ENCODE peak calls at places on chromosomes 4 and X, in eight cellular contexts. O is choroid plexus epithelial cell, F is SW 1271, M is anterior cingulate cortex, R is tibial nerve, A is endodermal cell, G is NCI-H1436, H is head of caudate nucleus. L is an unnamed sample.
A peak's percentile ranks its signal among the peaks of the same experiment; 100 is the strongest.

GRCh38 chrX:154351183-154352011 is 23.0 kb downstream of the FLNA start:
- DNase-seq in O (no peak), A (no peak), F (no peak), R (no peak), G (no peak), M (no peak), H (no peak), L (no peak)

GRCh38 chr4:16120720-16121119 is 36.9 kb upstream of the PROM1 start:
- DNase-seq in R (no peak), A (peak; percentile 62), O (no peak), F (no peak), G (no peak), H (no peak), M (no peak), L (no peak)

GRCh38 chrX:119062750-119063374 is 9.9 kb upstream of the CT47C1 start:
- DNase-seq in O (peak; percentile 49), A (peak; percentile 45), F (no peak), R (no peak), H (no peak), G (no peak), M (no peak), L (no peak)

GRCh38 chr4:8459867-8460453 is 19.4 kb downstream of the TRMT44 start:
- DNase-seq in H (no peak), M (no peak), O (no peak), A (peak; percentile 65), R (no peak), G (no peak), F (no peak), L (no peak)

GRCh38 chr4:82268050-82268825 is 105.6 kb downstream of the HNRNPD start:
- DNase-seq in G (peak; percentile 65), M (peak; percentile 24), F (peak; percentile 44), R (peak; percentile 47), A (peak; percentile 79), O (peak; percentile 77), H (peak; percentile 42), L (peak; percentile 93)

GRCh38 chrX:7062276-7062675 is 85.2 kb upstream of the STS start:
- DNase-seq in G (no peak), F (no peak), A (no peak), R (no peak), O (peak; percentile 56), H (no peak), M (no peak), L (no peak)

GRCh38 chr4:183403486-183403885 is 41.0 kb upstream of the CDKN2AIP start:
- DNase-seq in G (no peak), H (no peak), F (no peak), M (no peak), A (no peak), R (no peak), O (no peak), L (no peak)

GRCh38 chr4:183407128-183407585 is 37.3 kb upstream of the CDKN2AIP start:
- DNase-seq in F (peak; percentile 52), O (peak; percentile 69), M (peak; percentile 62), H (peak; percentile 78), G (peak; percentile 75), R (peak; percentile 88), A (peak; percentile 98), L (peak; percentile 92)

GRCh38 chr4:109967798-109968520 is 55.3 kb downstream of the EGF start:
- DNase-seq in G (no peak), O (peak; percentile 23), M (no peak), R (no peak), A (no peak), F (no peak), H (no peak), L (no peak)

GRCh38 chrX:120769576-120770341 is 105.9 kb downstream of the CT47B1 start:
- DNase-seq in F (peak; percentile 35), R (no peak), H (no peak), G (peak; percentile 55), O (peak; percentile 68), M (no peak), A (no peak), L (peak; percentile 20)

L was measured in Ammon's horn.